ENCODE peak calls at places on chromosomes 2 and 18, in six cellular contexts. B, A, N, Y, M and I are unnamed samples.

GRCh38 chr18:24658302-24658701 is 197.9 kb downstream of the HRH4 start:
- DNase-seq in B (no peak), A (no peak), N (no peak), Y (no peak), M (no peak), I (no peak)

GRCh38 chr2:175957845-175958244 is 44.2 kb downstream of the LNPK start:
- DNase-seq in B (no peak), A (no peak), N (no peak), Y (no peak), M (no peak), I (no peak)

GRCh38 chr2:200335657-200336056 is 29.2 kb downstream of the SPATS2L start:
- DNase-seq in B (no peak), A (no peak), N (no peak), Y (no peak), M (no peak), I (no peak)

GRCh38 chr18:711693-712400 is 583 bp downstream of the ENOSF1 start:
- DNase-seq in B (peak), A (peak), N (peak), Y (peak), M (peak), I (peak)

GRCh38 chr2:228417526-228417925 is 236.0 kb upstream of the SPHKAP start:
- DNase-seq in B (no peak), A (no peak), N (no peak), Y (no peak), M (no peak), I (no peak)

GRCh38 chr18:11570770-11571169 is 38.6 kb upstream of the SLC35G4 start:
- DNase-seq in B (peak), A (no peak), N (no peak), Y (no peak), M (peak), I (no peak)

GRCh38 chr2:240900141-240900860 is 4.3 kb upstream of the MAB21L4 start:
- DNase-seq in B (no peak), A (no peak), N (no peak), Y (no peak), M (no peak), I (no peak)

GRCh38 chr2:237281900-237282306 is 132.1 kb downstream of the COL6A3 start:
- DNase-seq in B (no peak), A (no peak), N (no peak), Y (no peak), M (peak), I (no peak)

GRCh38 chr18:49582579-49582978 is 20.7 kb downstream of the LIPG start:
- DNase-seq in B (no peak), A (no peak), N (no peak), Y (no peak), M (no peak), I (no peak)

GRCh38 chr18:6920099-6920955 is 190.8 kb downstream of the ARHGAP28 start:
- DNase-seq in B (peak), A (peak), N (peak), Y (peak), M (peak), I (peak)

GRCh38 chr18:2997846-2998599 is 14.9 kb downstream of the LPIN2 start:
- DNase-seq in B (no peak), A (no peak), N (no peak), Y (no peak), M (no peak), I (no peak)

GRCh38 chr2:241652722-241653121 is 15.2 kb downstream of the ATG4B start:
- DNase-seq in B (no peak), A (no peak), N (no peak), Y (no peak), M (no peak), I (no peak)

GRCh38 chr2:8281950-8282857 is 399.7 kb upstream of the ID2 start:
- DNase-seq in B (no peak), A (no peak), N (no peak), Y (no peak), M (no peak), I (no peak)

GRCh38 chr2:191646612-191646902 is 31.4 kb upstream of the NABP1 start:
- DNase-seq in B (no peak), A (no peak), N (no peak), Y (no peak), M (no peak), I (no peak)

GRCh38 chr2:208545398-208546042 is 138.9 kb downstream of the PTH2R start:
- DNase-seq in B (peak), A (no peak), N (no peak), Y (no peak), M (no peak), I (no peak)

GRCh38 chr2:191500566-191501389 is 177.2 kb upstream of the NABP1 start:
- DNase-seq in B (peak), A (no peak), N (no peak), Y (no peak), M (peak), I (no peak)

GRCh38 chr2:213980883-213981282 is 430.0 kb upstream of the VWC2L start:
- DNase-seq in B (peak), A (no peak), N (no peak), Y (no peak), M (no peak), I (no peak)

GRCh38 chr18:8987250-8987649 is 115.2 kb upstream of the NDUFV2 start:
- DNase-seq in B (no peak), A (peak), N (no peak), Y (no peak), M (no peak), I (no peak)

GRCh38 chr2:135948642-135949355 is 36.6 kb downstream of the DARS1 start:
- DNase-seq in B (peak), A (no peak), N (no peak), Y (peak), M (peak), I (peak)

GRCh38 chr2:159089543-159089942 is 121.1 kb downstream of the TANC1 start:
- DNase-seq in B (no peak), A (no peak), N (no peak), Y (no peak), M (no peak), I (no peak)

GRCh38 chr2:11073251-11073650 is 82.0 kb upstream of the SLC66A3 start:
- DNase-seq in B (peak), A (peak), N (no peak), Y (no peak), M (no peak), I (no peak)

GRCh38 chr18:23059541-23060465 is 75.5 kb upstream of the CABLES1 start:
- DNase-seq in B (no peak), A (no peak), N (no peak), Y (no peak), M (no peak), I (no peak)